ENCODE peak calls at places on chromosomes 6 and 20, in four cellular contexts. N, M, U and Y are unnamed samples.

GRCh38 chr6:47363736-47364135 is 54.0 kb upstream of the TNFRSF21 start:
- DNase-seq in N (no peak), M (no peak), U (no peak), Y (no peak)

GRCh38 chr6:165768961-165769360 is 105.9 kb upstream of the PDE10A start:
- DNase-seq in N (no peak), M (no peak), U (no peak), Y (no peak)

GRCh38 chr6:24655229-24655628 is 9.2 kb upstream of the KIAA0319 start:
- DNase-seq in N (no peak), M (no peak), U (no peak), Y (no peak)

GRCh38 chr6:53070808-53071207 is 5.6 kb downstream of the FBXO9 start:
- DNase-seq in N (peak; percentile 48), M (no peak), U (no peak), Y (no peak)

GRCh38 chr20:25057234-25058050 is 497 bp downstream of the ACSS1 start:
- DNase-seq in N (peak; percentile 77), M (peak; percentile 69), U (no peak), Y (peak; percentile 82)

GRCh38 chr6:108578595-108579038 is 17.9 kb downstream of the FOXO3 start:
- DNase-seq in N (no peak), M (no peak), U (no peak), Y (no peak)

GRCh38 chr6:158631678-158632537 is 12.6 kb downstream of the DYNLT1 start:
- DNase-seq in N (no peak), M (no peak), U (no peak), Y (no peak)

GRCh38 chr6:136945626-136946235 is 23.6 kb downstream of the SLC35D3 start:
- DNase-seq in N (peak; percentile 28), M (no peak), U (no peak), Y (no peak)

GRCh38 chr6:109867009-109867969 is 110.8 kb upstream of the GPR6 start:
- DNase-seq in N (no peak), M (no peak), U (no peak), Y (no peak)

GRCh38 chr6:90304308-90304707 is 7.7 kb upstream of the BACH2 start:
- DNase-seq in N (peak; percentile 41), M (no peak), U (no peak), Y (no peak)

GRCh38 chr6:166410426-166410935 is 27.7 kb upstream of the MPC1 start:
- DNase-seq in N (no peak), M (no peak), U (no peak), Y (no peak)

GRCh38 chr6:42368156-42368555 is 83.6 kb downstream of the TRERF1 start:
- DNase-seq in N (peak; percentile 71), M (no peak), U (no peak), Y (no peak)

GRCh38 chr6:71258078-71258866 is 30.3 kb upstream of the OGFRL1 start:
- DNase-seq in N (no peak), M (no peak), U (no peak), Y (no peak)

GRCh38 chr6:135149376-135149775 is 31.7 kb upstream of the MYB start:
- DNase-seq in N (no peak), M (no peak), U (no peak), Y (no peak)

GRCh38 chr6:118830691-118831090 is 63.3 kb upstream of the ASF1A start:
- DNase-seq in N (no peak), M (no peak), U (no peak), Y (no peak)

GRCh38 chr6:109087661-109088264 is 6.9 kb downstream of the SESN1 start:
- DNase-seq in N (no peak), M (no peak), U (peak; percentile 69), Y (no peak)

GRCh38 chr6:170276369-170277057 is 14.4 kb downstream of the DLL1 start:
- DNase-seq in N (no peak), M (no peak), U (no peak), Y (no peak)

GRCh38 chr20:63292292-63292701 is 689 bp upstream of the COL20A1 start:
- DNase-seq in N (no peak), M (no peak), U (no peak), Y (no peak)

GRCh38 chr6:115456848-115457247 is 603.8 kb downstream of the FRK start:
- DNase-seq in N (no peak), M (no peak), U (no peak), Y (no peak)

GRCh38 chr6:138986578-138986977 is 1.5 kb downstream of the REPS1 start:
- DNase-seq in N (no peak), M (no peak), U (no peak), Y (no peak)

GRCh38 chr6:136344420-136344819 is 54.8 kb upstream of the BCLAF1 start:
- DNase-seq in N (no peak), M (no peak), U (peak; percentile 50), Y (no peak)

GRCh38 chr6:87184762-87185250 is 29.4 kb downstream of the ZNF292 start:
- DNase-seq in N (no peak), M (no peak), U (no peak), Y (no peak)

GRCh38 chr6:22583927-22584326 is 14.6 kb downstream of the HDGFL1 start:
- DNase-seq in N (no peak), M (no peak), U (no peak), Y (no peak)

GRCh38 chr20:63736893-63737689 is 627 bp downstream of the LIME1 start:
- DNase-seq in N (peak; percentile 77), M (peak; percentile 71), U (no peak), Y (peak; percentile 77)